ENCODE peak calls at places on chromosomes 1 and 21, in seven cellular contexts. One of them, this sample, is unnamed.

GRCh38 chr1:76868154-76868882 is 1.0 kb downstream of the ST6GALNAC5 start:
- DNase-seq in GM12891: peak
- DNase-seq in A549: peak
- DNase-seq in ovary: peak
- DNase-seq in IMR-90: peak
- DNase-seq in HCT116: no peak
- DNase-seq in heart left ventricle: peak
- DNase-seq in this sample: peak

GRCh38 chr1:92690212-92690906 is 94.5 kb downstream of the EVI5 start:
- DNase-seq in A549: no peak
- DNase-seq in heart left ventricle: no peak
- DNase-seq in ovary: no peak
- DNase-seq in HCT116: no peak
- DNase-seq in GM12891: no peak
- DNase-seq in IMR-90: no peak
- DNase-seq in this sample: no peak

GRCh38 chr21:42047821-42048613 is 23.1 kb upstream of the UMODL1 start:
- DNase-seq in heart left ventricle: peak
- DNase-seq in ovary: peak
- DNase-seq in IMR-90: peak
- DNase-seq in HCT116: no peak
- DNase-seq in GM12891: no peak
- DNase-seq in A549: no peak
- DNase-seq in this sample: no peak

GRCh38 chr1:110214454-110215404 is 4.6 kb downstream of the KCNC4 start:
- DNase-seq in GM12891: no peak
- DNase-seq in A549: no peak
- DNase-seq in heart left ventricle: no peak
- DNase-seq in HCT116: no peak
- DNase-seq in ovary: no peak
- DNase-seq in IMR-90: peak
- DNase-seq in this sample: no peak

GRCh38 chr1:154943649-154944421 is 7.3 kb upstream of the PMVK start:
- DNase-seq in heart left ventricle: no peak
- DNase-seq in ovary: no peak
- DNase-seq in IMR-90: peak
- DNase-seq in A549: peak
- DNase-seq in HCT116: no peak
- DNase-seq in GM12891: no peak
- DNase-seq in this sample: no peak

GRCh38 chr1:7013833-7014639 is 228.8 kb downstream of the CAMTA1 start:
- DNase-seq in A549: no peak
- DNase-seq in GM12891: no peak
- DNase-seq in HCT116: no peak
- DNase-seq in IMR-90: no peak
- DNase-seq in heart left ventricle: peak
- DNase-seq in ovary: no peak
- DNase-seq in this sample: no peak

GRCh38 chr21:42737969-42738590 is 84.7 kb downstream of the PDE9A start:
- DNase-seq in HCT116: no peak
- DNase-seq in GM12891: no peak
- DNase-seq in A549: no peak
- DNase-seq in ovary: peak
- DNase-seq in heart left ventricle: peak
- DNase-seq in IMR-90: no peak
- DNase-seq in this sample: no peak

GRCh38 chr1:1204998-1205768 is 1.2 kb downstream of the TNFRSF18 start:
- DNase-seq in ovary: peak
- DNase-seq in IMR-90: no peak
- DNase-seq in GM12891: no peak
- DNase-seq in A549: no peak
- DNase-seq in HCT116: no peak
- DNase-seq in heart left ventricle: peak
- DNase-seq in this sample: no peak

GRCh38 chr1:21318714-21319159 is 28.5 kb upstream of the ECE1 start:
- DNase-seq in IMR-90: peak
- DNase-seq in HCT116: no peak
- DNase-seq in heart left ventricle: peak
- DNase-seq in GM12891: no peak
- DNase-seq in ovary: peak
- DNase-seq in A549: no peak
- DNase-seq in this sample: no peak

GRCh38 chr1:43482240-43482639 is 28.5 kb upstream of the HYI start:
- DNase-seq in ovary: no peak
- DNase-seq in IMR-90: no peak
- DNase-seq in GM12891: no peak
- DNase-seq in heart left ventricle: no peak
- DNase-seq in HCT116: no peak
- DNase-seq in A549: no peak
- DNase-seq in this sample: no peak

GRCh38 chr1:248837045-248837793 is 805 bp upstream of the ZNF672 start:
- DNase-seq in ovary: no peak
- DNase-seq in GM12891: no peak
- DNase-seq in heart left ventricle: no peak
- DNase-seq in HCT116: no peak
- DNase-seq in A549: no peak
- DNase-seq in IMR-90: no peak
- DNase-seq in this sample: no peak

GRCh38 chr1:15090373-15090772 is 63.2 kb upstream of the TMEM51 start:
- DNase-seq in IMR-90: no peak
- DNase-seq in heart left ventricle: peak
- DNase-seq in HCT116: peak
- DNase-seq in ovary: peak
- DNase-seq in GM12891: peak
- DNase-seq in A549: no peak
- DNase-seq in this sample: no peak

GRCh38 chr1:113875714-113876113 is 4.2 kb upstream of the PTPN22 start:
- DNase-seq in A549: no peak
- DNase-seq in ovary: no peak
- DNase-seq in heart left ventricle: no peak
- DNase-seq in GM12891: no peak
- DNase-seq in HCT116: no peak
- DNase-seq in IMR-90: no peak
- DNase-seq in this sample: no peak

GRCh38 chr1:117271129-117271528 is 60.4 kb upstream of the VTCN1 start:
- DNase-seq in GM12891: no peak
- DNase-seq in ovary: no peak
- DNase-seq in heart left ventricle: no peak
- DNase-seq in HCT116: no peak
- DNase-seq in A549: no peak
- DNase-seq in IMR-90: no peak
- DNase-seq in this sample: no peak

GRCh38 chr1:152565535-152566215 is 905 bp downstream of the LCE3E start:
- DNase-seq in HCT116: no peak
- DNase-seq in heart left ventricle: no peak
- DNase-seq in IMR-90: no peak
- DNase-seq in GM12891: no peak
- DNase-seq in ovary: no peak
- DNase-seq in A549: no peak
- DNase-seq in this sample: no peak

GRCh38 chr1:20507248-20507563 is 745 bp downstream of the MUL1 start:
- DNase-seq in IMR-90: no peak
- DNase-seq in A549: no peak
- DNase-seq in HCT116: no peak
- DNase-seq in GM12891: no peak
- DNase-seq in heart left ventricle: no peak
- DNase-seq in ovary: no peak
- DNase-seq in this sample: no peak

GRCh38 chr21:39799178-39799577 is 54.2 kb downstream of the IGSF5 start:
- DNase-seq in HCT116: no peak
- DNase-seq in heart left ventricle: peak
- DNase-seq in GM12891: no peak
- DNase-seq in ovary: no peak
- DNase-seq in IMR-90: no peak
- DNase-seq in A549: no peak
- DNase-seq in this sample: no peak

GRCh38 chr21:46557469-46557868 is 47.4 kb downstream of the S100B start:
- DNase-seq in ovary: no peak
- DNase-seq in IMR-90: no peak
- DNase-seq in A549: no peak
- DNase-seq in heart left ventricle: no peak
- DNase-seq in HCT116: no peak
- DNase-seq in GM12891: no peak
- DNase-seq in this sample: no peak

GRCh38 chr1:82160036-82160435 is 359.3 kb downstream of the ADGRL2 start:
- DNase-seq in A549: no peak
- DNase-seq in heart left ventricle: no peak
- DNase-seq in HCT116: no peak
- DNase-seq in IMR-90: peak
- DNase-seq in GM12891: no peak
- DNase-seq in ovary: no peak
- DNase-seq in this sample: no peak

GRCh38 chr1:48430832-48431231 is 41.2 kb downstream of the SPATA6 start:
- DNase-seq in HCT116: no peak
- DNase-seq in heart left ventricle: no peak
- DNase-seq in A549: no peak
- DNase-seq in IMR-90: no peak
- DNase-seq in GM12891: no peak
- DNase-seq in ovary: no peak
- DNase-seq in this sample: no peak

GRCh38 chr1:90706437-90707362 is 10.4 kb downstream of the BARHL2 start:
- DNase-seq in heart left ventricle: no peak
- DNase-seq in ovary: no peak
- DNase-seq in HCT116: no peak
- DNase-seq in A549: no peak
- DNase-seq in IMR-90: no peak
- DNase-seq in GM12891: no peak
- DNase-seq in this sample: no peak

GRCh38 chr21:46152939-46153258 is 2.5 kb downstream of the FTCD start:
- DNase-seq in HCT116: no peak
- DNase-seq in IMR-90: no peak
- DNase-seq in ovary: peak
- DNase-seq in GM12891: no peak
- DNase-seq in A549: no peak
- DNase-seq in heart left ventricle: peak
- DNase-seq in this sample: no peak

GRCh38 chr1:158087320-158087927 is 93.3 kb upstream of the CD1D start:
- DNase-seq in IMR-90: peak
- DNase-seq in ovary: peak
- DNase-seq in GM12891: peak
- DNase-seq in A549: peak
- DNase-seq in heart left ventricle: peak
- DNase-seq in HCT116: peak
- DNase-seq in this sample: peak

GRCh38 chr1:147892216-147892615 is 10.4 kb upstream of the GJA8 start:
- DNase-seq in A549: peak
- DNase-seq in heart left ventricle: no peak
- DNase-seq in ovary: no peak
- DNase-seq in GM12891: no peak
- DNase-seq in IMR-90: no peak
- DNase-seq in HCT116: peak
- DNase-seq in this sample: no peak

GRCh38 chr1:180912211-180912800 is 391 bp upstream of the KIAA1614 start:
- DNase-seq in heart left ventricle: no peak
- DNase-seq in ovary: peak
- DNase-seq in A549: no peak
- DNase-seq in IMR-90: peak
- DNase-seq in HCT116: no peak
- DNase-seq in GM12891: no peak
- DNase-seq in this sample: no peak
- TF ChIP-seq POLR2A in heart left ventricle: no peak
- TF ChIP-seq POLR2A in ovary: no peak
- TF ChIP-seq POLR2A in A549: no peak
- TF ChIP-seq POLR2A in IMR-90: no peak
- TF ChIP-seq POLR2A in HCT116: no peak
- TF ChIP-seq POLR2A in GM12891: no peak
- TF ChIP-seq POLR2A in this sample: no peak

GRCh38 chr1:32240140-32240951 is 6.7 kb upstream of the FAM167B start:
- DNase-seq in A549: peak
- DNase-seq in HCT116: peak
- DNase-seq in GM12891: no peak
- DNase-seq in heart left ventricle: peak
- DNase-seq in ovary: peak
- DNase-seq in IMR-90: peak
- DNase-seq in this sample: no peak
- TF ChIP-seq POLR2A in A549: peak
- TF ChIP-seq POLR2A in HCT116: peak
- TF ChIP-seq POLR2A in GM12891: no peak
- TF ChIP-seq POLR2A in heart left ventricle: no peak
- TF ChIP-seq POLR2A in ovary: peak
- TF ChIP-seq POLR2A in IMR-90: peak
- TF ChIP-seq POLR2A in this sample: no peak

GRCh38 chr1:207264663-207265270 is 56.7 kb upstream of the CD55 start:
- DNase-seq in heart left ventricle: no peak
- DNase-seq in A549: no peak
- DNase-seq in IMR-90: no peak
- DNase-seq in HCT116: no peak
- DNase-seq in ovary: no peak
- DNase-seq in GM12891: no peak
- DNase-seq in this sample: no peak
- TF ChIP-seq POLR2A in heart left ventricle: no peak
- TF ChIP-seq POLR2A in A549: no peak
- TF ChIP-seq POLR2A in IMR-90: no peak
- TF ChIP-seq POLR2A in HCT116: no peak
- TF ChIP-seq POLR2A in ovary: no peak
- TF ChIP-seq POLR2A in GM12891: no peak
- TF ChIP-seq POLR2A in this sample: no peak

GRCh38 chr1:3779265-3779911 is 6.8 kb downstream of the SMIM1 start:
- DNase-seq in GM12891: no peak
- DNase-seq in ovary: peak
- DNase-seq in heart left ventricle: no peak
- DNase-seq in A549: no peak
- DNase-seq in HCT116: no peak
- DNase-seq in IMR-90: no peak
- DNase-seq in this sample: no peak
- TF ChIP-seq POLR2A in GM12891: no peak
- TF ChIP-seq POLR2A in ovary: no peak
- TF ChIP-seq POLR2A in heart left ventricle: no peak
- TF ChIP-seq POLR2A in A549: no peak
- TF ChIP-seq POLR2A in HCT116: no peak
- TF ChIP-seq POLR2A in IMR-90: no peak
- TF ChIP-seq POLR2A in this sample: no peak

DNA sequence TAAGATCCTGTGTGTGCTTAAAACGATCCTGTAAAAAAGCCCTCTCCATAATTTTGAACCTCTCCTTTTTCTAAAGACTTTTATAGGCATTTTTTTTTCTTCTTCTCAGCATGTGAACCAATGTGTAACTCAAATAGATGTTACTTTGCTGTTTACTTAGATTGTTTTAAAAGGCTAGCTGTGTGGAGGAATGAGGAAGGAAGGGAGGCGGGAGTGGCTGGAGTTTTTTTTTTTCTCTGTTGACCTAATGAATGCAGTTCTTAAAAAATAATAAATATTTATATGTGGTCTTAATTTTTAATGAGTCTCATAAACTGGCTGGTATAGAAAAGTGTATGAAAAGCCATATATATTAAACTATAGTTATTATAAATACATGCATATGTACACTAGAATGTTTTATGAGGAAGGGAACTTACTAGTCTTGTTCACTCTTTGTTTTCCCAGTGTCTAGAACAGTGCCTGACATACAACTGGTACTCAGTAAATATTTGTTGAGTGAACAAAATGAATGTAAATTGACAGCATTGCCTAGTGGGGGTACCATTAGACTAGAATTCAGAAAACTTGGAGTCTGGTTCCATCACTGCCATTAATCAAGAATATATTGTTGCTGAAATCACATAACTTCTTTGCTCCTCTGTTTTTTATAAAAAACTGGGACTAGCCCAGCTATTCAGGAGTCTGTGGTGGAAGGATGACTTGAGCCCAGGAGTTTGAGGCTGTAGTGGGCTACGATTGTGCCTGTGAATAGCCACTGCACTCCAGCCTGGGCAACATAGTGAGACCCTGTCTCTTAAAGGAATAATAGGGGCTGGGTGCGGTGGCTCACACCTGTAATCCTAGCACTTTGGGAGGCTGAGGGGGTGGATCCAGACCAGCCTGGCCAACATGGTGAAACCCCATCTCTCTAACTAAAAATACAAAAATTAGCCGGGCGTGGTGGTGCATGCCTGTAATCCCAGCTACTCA is 51.0 kb downstream of the NFIA start:
- DNase-seq in heart left ventricle: no peak
- DNase-seq in A549: no peak
- DNase-seq in IMR-90: no peak
- DNase-seq in GM12891: no peak
- DNase-seq in HCT116: no peak
- DNase-seq in ovary: no peak
- DNase-seq in this sample: no peak
- TF ChIP-seq POLR2A in heart left ventricle: no peak
- TF ChIP-seq POLR2A in A549: no peak
- TF ChIP-seq POLR2A in IMR-90: no peak
- TF ChIP-seq POLR2A in GM12891: no peak
- TF ChIP-seq POLR2A in HCT116: no peak
- TF ChIP-seq POLR2A in ovary: no peak
- TF ChIP-seq POLR2A in this sample: no peak

This sample was measured in GM12892.